ENCODE peak calls at places on chromosomes 1 and 21, in ten cellular contexts. One of them, this sample, is unnamed. For H3K9me3, the result is how much of the 10 kb centered on the place peaks cover.

GRCh38 chr1:93152835-93153234 is 27.4 kb downstream of the TMED5 start:
- DNase-seq in transverse colon: no peak
- DNase-seq in AG04450: no peak
- DNase-seq in testis: no peak
- DNase-seq in aorta: no peak
- DNase-seq in HepG2: no peak
- DNase-seq in heart left ventricle: no peak
- DNase-seq in neuronal stem cell: no peak
- DNase-seq in BE2C: no peak
- DNase-seq in esophagus squamous epithelium: no peak
- DNase-seq in this sample: no peak

GRCh38 chr1:200369706-200370105 is 40.1 kb downstream of the ZNF281 start:
- DNase-seq in aorta: no peak
- DNase-seq in transverse colon: no peak
- DNase-seq in heart left ventricle: no peak
- DNase-seq in esophagus squamous epithelium: no peak
- DNase-seq in BE2C: no peak
- DNase-seq in HepG2: peak
- DNase-seq in testis: no peak
- DNase-seq in neuronal stem cell: no peak
- DNase-seq in AG04450: no peak
- DNase-seq in this sample: no peak

GRCh38 chr1:109371271-109371739 is 26.4 kb downstream of the SORT1 start:
- DNase-seq in neuronal stem cell: no peak
- DNase-seq in HepG2: no peak
- DNase-seq in esophagus squamous epithelium: no peak
- DNase-seq in AG04450: no peak
- DNase-seq in testis: no peak
- DNase-seq in aorta: no peak
- DNase-seq in transverse colon: no peak
- DNase-seq in BE2C: no peak
- DNase-seq in heart left ventricle: no peak
- DNase-seq in this sample: no peak

GRCh38 chr1:24481098-24481497 is 21.5 kb upstream of the RCAN3 start:
- DNase-seq in AG04450: no peak
- DNase-seq in esophagus squamous epithelium: no peak
- DNase-seq in transverse colon: peak
- DNase-seq in HepG2: no peak
- DNase-seq in aorta: peak
- DNase-seq in neuronal stem cell: no peak
- DNase-seq in heart left ventricle: no peak
- DNase-seq in BE2C: no peak
- DNase-seq in testis: no peak
- DNase-seq in this sample: no peak

GRCh38 chr1:8925406-8925805 is 20.3 kb upstream of the CA6 start:
- DNase-seq in esophagus squamous epithelium: no peak
- DNase-seq in neuronal stem cell: no peak
- DNase-seq in heart left ventricle: no peak
- DNase-seq in testis: no peak
- DNase-seq in aorta: no peak
- DNase-seq in transverse colon: no peak
- DNase-seq in HepG2: no peak
- DNase-seq in BE2C: no peak
- DNase-seq in AG04450: no peak
- DNase-seq in this sample: no peak

GRCh38 chr1:224343679-224344078 is 13.0 kb upstream of the CNIH4 start:
- DNase-seq in HepG2: no peak
- DNase-seq in esophagus squamous epithelium: no peak
- DNase-seq in heart left ventricle: no peak
- DNase-seq in transverse colon: no peak
- DNase-seq in aorta: no peak
- DNase-seq in AG04450: no peak
- DNase-seq in neuronal stem cell: no peak
- DNase-seq in testis: no peak
- DNase-seq in BE2C: no peak
- DNase-seq in this sample: no peak

GRCh38 chr1:1264868-1265272 is 8.8 kb downstream of the UBE2J2 start:
- DNase-seq in neuronal stem cell: no peak
- DNase-seq in BE2C: no peak
- DNase-seq in HepG2: no peak
- DNase-seq in aorta: no peak
- DNase-seq in esophagus squamous epithelium: no peak
- DNase-seq in testis: no peak
- DNase-seq in heart left ventricle: no peak
- DNase-seq in transverse colon: no peak
- DNase-seq in AG04450: peak
- DNase-seq in this sample: no peak

GRCh38 chr1:66654643-66655042 is 97.6 kb upstream of the DYNLT5 start:
- DNase-seq in BE2C: no peak
- DNase-seq in HepG2: no peak
- DNase-seq in transverse colon: no peak
- DNase-seq in esophagus squamous epithelium: no peak
- DNase-seq in neuronal stem cell: no peak
- DNase-seq in testis: no peak
- DNase-seq in AG04450: no peak
- DNase-seq in aorta: no peak
- DNase-seq in heart left ventricle: peak
- DNase-seq in this sample: no peak

GRCh38 chr21:45013271-45013841 is 61.0 kb upstream of the ADARB1 start:
- DNase-seq in esophagus squamous epithelium: no peak
- DNase-seq in testis: no peak
- DNase-seq in transverse colon: no peak
- DNase-seq in heart left ventricle: peak
- DNase-seq in HepG2: peak
- DNase-seq in aorta: peak
- DNase-seq in BE2C: peak
- DNase-seq in neuronal stem cell: no peak
- DNase-seq in AG04450: no peak
- DNase-seq in this sample: no peak

GRCh38 chr1:216447898-216448568 is 24.8 kb upstream of the USH2A start:
- DNase-seq in BE2C: no peak
- DNase-seq in transverse colon: no peak
- DNase-seq in aorta: no peak
- DNase-seq in HepG2: no peak
- DNase-seq in heart left ventricle: no peak
- DNase-seq in neuronal stem cell: no peak
- DNase-seq in AG04450: no peak
- DNase-seq in testis: no peak
- DNase-seq in esophagus squamous epithelium: no peak
- DNase-seq in this sample: no peak

GRCh38 chr1:210445485-210445884 is 116.8 kb downstream of the HHAT start:
- DNase-seq in HepG2: no peak
- DNase-seq in esophagus squamous epithelium: no peak
- DNase-seq in transverse colon: no peak
- DNase-seq in BE2C: no peak
- DNase-seq in AG04450: no peak
- DNase-seq in heart left ventricle: no peak
- DNase-seq in neuronal stem cell: no peak
- DNase-seq in aorta: no peak
- DNase-seq in testis: no peak
- DNase-seq in this sample: no peak

GRCh38 chr1:230330157-230330556 is 96.0 kb downstream of the PGBD5 start:
- DNase-seq in neuronal stem cell: no peak
- DNase-seq in BE2C: no peak
- DNase-seq in esophagus squamous epithelium: no peak
- DNase-seq in HepG2: no peak
- DNase-seq in heart left ventricle: no peak
- DNase-seq in testis: no peak
- DNase-seq in transverse colon: no peak
- DNase-seq in aorta: no peak
- DNase-seq in AG04450: no peak
- DNase-seq in this sample: no peak

GRCh38 chr1:29719253-29719652 is 482.9 kb downstream of the PTPRU start:
- DNase-seq in aorta: no peak
- DNase-seq in testis: no peak
- DNase-seq in transverse colon: no peak
- DNase-seq in AG04450: no peak
- DNase-seq in HepG2: no peak
- DNase-seq in BE2C: no peak
- DNase-seq in heart left ventricle: no peak
- DNase-seq in neuronal stem cell: no peak
- DNase-seq in esophagus squamous epithelium: no peak
- DNase-seq in this sample: no peak

GRCh38 chr21:46071082-46071481 is 26.8 kb upstream of the COL6A2 start:
- DNase-seq in HepG2: no peak
- DNase-seq in AG04450: no peak
- DNase-seq in aorta: peak
- DNase-seq in esophagus squamous epithelium: no peak
- DNase-seq in testis: no peak
- DNase-seq in transverse colon: peak
- DNase-seq in BE2C: peak
- DNase-seq in heart left ventricle: no peak
- DNase-seq in neuronal stem cell: no peak
- DNase-seq in this sample: no peak

GRCh38 chr1:68409426-68409825 is 40.3 kb downstream of the RPE65 start:
- DNase-seq in BE2C: no peak
- DNase-seq in esophagus squamous epithelium: no peak
- DNase-seq in neuronal stem cell: no peak
- DNase-seq in aorta: no peak
- DNase-seq in heart left ventricle: no peak
- DNase-seq in transverse colon: no peak
- DNase-seq in testis: no peak
- DNase-seq in HepG2: no peak
- DNase-seq in AG04450: peak
- DNase-seq in this sample: no peak

GRCh38 chr1:235998812-235999211 is 66.1 kb downstream of the NID1 start:
- DNase-seq in esophagus squamous epithelium: no peak
- DNase-seq in transverse colon: no peak
- DNase-seq in testis: no peak
- DNase-seq in neuronal stem cell: no peak
- DNase-seq in AG04450: no peak
- DNase-seq in heart left ventricle: no peak
- DNase-seq in aorta: no peak
- DNase-seq in BE2C: no peak
- DNase-seq in HepG2: no peak
- DNase-seq in this sample: no peak

GRCh38 chr1:85494957-85495266 is 30.0 kb upstream of the DDAH1 start:
- DNase-seq in heart left ventricle: no peak
- DNase-seq in transverse colon: no peak
- DNase-seq in aorta: no peak
- DNase-seq in AG04450: no peak
- DNase-seq in HepG2: peak
- DNase-seq in esophagus squamous epithelium: no peak
- DNase-seq in testis: no peak
- DNase-seq in neuronal stem cell: no peak
- DNase-seq in BE2C: peak
- DNase-seq in this sample: no peak

DNA sequence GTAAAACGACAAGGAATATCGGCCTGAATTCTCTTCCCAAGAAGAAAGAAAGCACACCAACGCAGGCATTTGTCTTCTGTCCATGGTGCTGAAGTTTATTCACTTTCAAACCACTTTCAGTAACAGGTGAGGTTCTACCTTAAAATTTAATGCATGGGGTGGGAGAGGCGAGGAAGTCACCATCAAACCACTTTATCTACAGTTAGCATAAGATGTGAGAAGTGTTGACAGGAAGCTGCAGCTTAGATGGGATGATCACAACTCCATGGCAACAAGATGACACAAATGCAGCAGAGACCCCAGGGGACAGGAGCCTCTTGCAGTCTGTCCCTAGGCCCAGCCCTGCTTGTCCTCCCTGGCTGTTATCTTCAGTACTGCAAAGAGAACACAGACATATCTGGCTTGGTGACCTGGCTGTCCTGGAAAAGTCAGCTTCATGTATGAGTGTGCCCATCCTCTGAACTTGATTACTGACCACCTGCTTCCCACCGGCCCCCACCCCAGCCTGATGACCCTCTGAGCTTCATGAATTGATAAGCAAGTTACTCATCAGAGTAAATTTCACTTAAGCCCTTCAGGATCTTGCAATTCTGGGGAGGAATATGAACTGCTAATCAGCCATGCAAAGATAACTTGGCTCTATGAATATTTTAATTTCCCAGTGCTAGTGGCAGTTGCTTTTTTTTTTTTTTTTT is 1.8 kb downstream of the NPPA start:
- DNase-seq in testis: no peak
- DNase-seq in aorta: no peak
- DNase-seq in HepG2: peak
- DNase-seq in neuronal stem cell: peak
- DNase-seq in esophagus squamous epithelium: no peak
- DNase-seq in BE2C: peak
- DNase-seq in heart left ventricle: no peak
- DNase-seq in AG04450: no peak
- DNase-seq in transverse colon: no peak
- DNase-seq in this sample: no peak
- H3K9me3 ChIP-seq in testis: under half
- H3K9me3 ChIP-seq in aorta: under half
- H3K9me3 ChIP-seq in HepG2: under half
- H3K9me3 ChIP-seq in neuronal stem cell: under half
- H3K9me3 ChIP-seq in esophagus squamous epithelium: under half
- H3K9me3 ChIP-seq in BE2C: under half
- H3K9me3 ChIP-seq in heart left ventricle: under half
- H3K9me3 ChIP-seq in AG04450: under half
- H3K9me3 ChIP-seq in transverse colon: under half
- H3K9me3 ChIP-seq in this sample: under half

DNA sequence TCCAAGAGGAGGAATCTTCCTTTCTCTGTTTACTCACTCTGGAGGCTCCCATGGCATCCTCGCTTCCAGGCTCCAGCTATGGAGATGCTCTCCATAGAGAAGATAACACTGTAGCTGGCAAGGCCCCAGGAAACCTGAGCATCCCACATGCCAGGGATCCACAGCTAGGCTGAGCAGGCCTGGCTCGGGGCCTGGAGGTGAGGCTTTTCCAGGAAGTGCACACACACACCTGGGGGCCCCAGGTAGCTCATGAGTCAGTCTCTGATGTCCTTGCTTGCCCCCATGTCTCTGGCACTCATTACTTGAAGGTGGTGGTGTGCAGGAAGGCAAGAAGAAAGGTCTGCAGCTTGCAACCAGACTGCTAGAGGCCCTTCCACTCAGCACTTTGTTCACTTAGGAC is 5.5 kb upstream of the LCE5A start:
- DNase-seq in testis: no peak
- DNase-seq in heart left ventricle: no peak
- DNase-seq in neuronal stem cell: no peak
- DNase-seq in esophagus squamous epithelium: no peak
- DNase-seq in HepG2: no peak
- DNase-seq in transverse colon: no peak
- DNase-seq in BE2C: no peak
- DNase-seq in AG04450: no peak
- DNase-seq in aorta: no peak
- DNase-seq in this sample: no peak
- H3K9me3 ChIP-seq in testis: under half
- H3K9me3 ChIP-seq in heart left ventricle: under half
- H3K9me3 ChIP-seq in neuronal stem cell: under half
- H3K9me3 ChIP-seq in esophagus squamous epithelium: under half
- H3K9me3 ChIP-seq in HepG2: under half
- H3K9me3 ChIP-seq in transverse colon: under half
- H3K9me3 ChIP-seq in BE2C: under half
- H3K9me3 ChIP-seq in AG04450: under half
- H3K9me3 ChIP-seq in aorta: under half
- H3K9me3 ChIP-seq in this sample: under half

GRCh38 chr1:35833424-35833823 is 25.6 kb downstream of the AGO4 start:
- DNase-seq in AG04450: no peak
- DNase-seq in heart left ventricle: no peak
- DNase-seq in transverse colon: no peak
- DNase-seq in BE2C: no peak
- DNase-seq in HepG2: no peak
- DNase-seq in aorta: no peak
- DNase-seq in esophagus squamous epithelium: no peak
- DNase-seq in testis: no peak
- DNase-seq in neuronal stem cell: no peak
- DNase-seq in this sample: no peak
- H3K9me3 ChIP-seq in AG04450: under half
- H3K9me3 ChIP-seq in heart left ventricle: under half
- H3K9me3 ChIP-seq in transverse colon: under half
- H3K9me3 ChIP-seq in BE2C: under half
- H3K9me3 ChIP-seq in HepG2: under half
- H3K9me3 ChIP-seq in aorta: under half
- H3K9me3 ChIP-seq in esophagus squamous epithelium: under half
- H3K9me3 ChIP-seq in testis: under half
- H3K9me3 ChIP-seq in neuronal stem cell: under half
- H3K9me3 ChIP-seq in this sample: under half

GRCh38 chr1:248625166-248625565 is 9.7 kb downstream of the OR2T11 start:
- DNase-seq in BE2C: no peak
- DNase-seq in HepG2: no peak
- DNase-seq in neuronal stem cell: no peak
- DNase-seq in testis: no peak
- DNase-seq in aorta: no peak
- DNase-seq in AG04450: no peak
- DNase-seq in transverse colon: no peak
- DNase-seq in heart left ventricle: no peak
- DNase-seq in esophagus squamous epithelium: no peak
- DNase-seq in this sample: no peak
- H3K9me3 ChIP-seq in BE2C: under half
- H3K9me3 ChIP-seq in HepG2: under half
- H3K9me3 ChIP-seq in neuronal stem cell: under half
- H3K9me3 ChIP-seq in testis: under half
- H3K9me3 ChIP-seq in aorta: under half
- H3K9me3 ChIP-seq in AG04450: under half
- H3K9me3 ChIP-seq in transverse colon: under half
- H3K9me3 ChIP-seq in heart left ventricle: under half
- H3K9me3 ChIP-seq in esophagus squamous epithelium: under half
- H3K9me3 ChIP-seq in this sample: under half